ENCODE peak calls at places on chromosomes 16 and 17, in seven cellular contexts. H is GM04504; O is MV-4-11; E is progenitor cell of endocrine pancreas; F is activated T-helper 1 cell treated with anti-CD3 and anti-CD28 coated beads, Interleukin-2, amount 50 U/mL, for 16 hours; M is HFFc6; U is endothelial cell. X is an unnamed sample.

GRCh38 chr17:18140648-18141047 is 32.1 kb downstream of the MYO15A start:
- DNase-seq in H (no peak), O (no peak), E (no peak), F (no peak), M (no peak), U (no peak), X (no peak)

GRCh38 chr17:71753070-71753469 is 367.8 kb upstream of the SOX9 start:
- DNase-seq in H (no peak), O (no peak), E (no peak), F (no peak), M (no peak), U (no peak), X (no peak)

GRCh38 chr17:46194393-46195216 is 1.4 kb upstream of the KANSL1 start:
- DNase-seq in H (no peak), O (peak; percentile 86), E (no peak), F (peak; percentile 24), M (peak; percentile 31), U (peak; percentile 51), X (peak; percentile 61)

GRCh38 chr17:61570118-61570517 is 20.9 kb downstream of the NACA2 start:
- DNase-seq in H (no peak), O (no peak), E (no peak), F (no peak), M (no peak), U (no peak), X (no peak)

GRCh38 chr16:57588821-57589220 is 39.6 kb upstream of the ADGRG1 start:
- DNase-seq in H (no peak), O (no peak), E (no peak), F (no peak), M (no peak), U (no peak), X (no peak)

GRCh38 chr16:1712791-1713261 is 6.8 kb downstream of the MAPK8IP3 start:
- DNase-seq in H (no peak), O (no peak), E (no peak), F (no peak), M (no peak), U (no peak), X (no peak)

GRCh38 chr17:10815318-10815717 is 11.4 kb upstream of the TMEM238L start:
- DNase-seq in H (no peak), O (no peak), E (no peak), F (no peak), M (no peak), U (no peak), X (no peak)

GRCh38 chr17:68732301-68732749 is 131.2 kb upstream of the FAM20A start:
- DNase-seq in H (no peak), O (no peak), E (no peak), F (no peak), M (no peak), U (no peak), X (no peak)

GRCh38 chr17:43411369-43411677 is 12.5 kb downstream of the ARL4D start:
- DNase-seq in H (no peak), O (no peak), E (no peak), F (no peak), M (no peak), U (no peak), X (no peak)

GRCh38 chr17:74737299-74738050 is 419 bp downstream of the RAB37 start:
- DNase-seq in H (no peak), O (peak; percentile 65), E (no peak), F (no peak), M (no peak), U (peak; percentile 47), X (no peak)

GRCh38 chr16:4674926-4675530 is 18.3 kb upstream of the NUDT16L1 start:
- DNase-seq in H (no peak), O (no peak), E (no peak), F (no peak), M (no peak), U (no peak), X (no peak)

GRCh38 chr16:68786685-68787418 is 49.8 kb downstream of the CDH1 start:
- DNase-seq in H (no peak), O (no peak), E (peak; percentile 18), F (no peak), M (no peak), U (no peak), X (no peak)

GRCh38 chr17:57455063-57455914 is 199.0 kb downstream of the MSI2 start:
- DNase-seq in H (no peak), O (peak; percentile 99), E (no peak), F (no peak), M (no peak), U (no peak), X (no peak)

GRCh38 chr16:52557236-52557635 is 10.3 kb upstream of the TOX3 start:
- DNase-seq in H (no peak), O (no peak), E (no peak), F (no peak), M (no peak), U (no peak), X (no peak)

GRCh38 chr16:27424772-27425498 is 23.0 kb downstream of the IL21R start:
- DNase-seq in H (no peak), O (no peak), E (no peak), F (no peak), M (no peak), U (peak; percentile 0), X (peak; percentile 13)

GRCh38 chr17:75727391-75727790 is 6.1 kb downstream of the ITGB4 start:
- DNase-seq in H (no peak), O (no peak), E (no peak), F (no peak), M (no peak), U (no peak), X (no peak)

GRCh38 chr17:42378597-42379594 is 9.3 kb downstream of the STAT3 start:
- DNase-seq in H (no peak), O (no peak), E (no peak), F (no peak), M (no peak), U (no peak), X (no peak)

GRCh38 chr17:63848834-63849689 is 6.6 kb upstream of the SMARCD2 start:
- DNase-seq in H (peak; percentile 68), O (peak; percentile 59), E (peak; percentile 81), F (peak; percentile 93), M (peak; percentile 50), U (peak; percentile 89), X (peak; percentile 92)

GRCh38 chr17:62824290-62825135 is 16.4 kb upstream of the MARCHF10 start:
- DNase-seq in H (peak; percentile 93), O (no peak), E (no peak), F (no peak), M (peak; percentile 98), U (no peak), X (no peak)

X was measured in naive thymus-derived CD4-positive, alpha-beta T cell.